ENCODE peak calls at places on chromosomes 2 and 18, in six cellular contexts. One of them, this sample, is unnamed.

GRCh38 chr2:118643286-118643685 is 204.2 kb downstream of the EN1 start:
- DNase-seq in bronchial epithelial cell: no peak
- DNase-seq in lung: no peak
- DNase-seq in GM23338: no peak
- DNase-seq in GM12878: no peak
- DNase-seq in Calu3: no peak
- DNase-seq in this sample: no peak

GRCh38 chr2:236551843-236552542 is 17.6 kb upstream of the ACKR3 start:
- DNase-seq in GM23338: peak; percentile 35
- DNase-seq in bronchial epithelial cell: no peak
- DNase-seq in lung: no peak
- DNase-seq in Calu3: no peak
- DNase-seq in GM12878: peak; percentile 70
- DNase-seq in this sample: peak; percentile 59

GRCh38 chr2:226771067-226771466 is 28.6 kb downstream of the IRS1 start:
- DNase-seq in GM12878: no peak
- DNase-seq in Calu3: no peak
- DNase-seq in bronchial epithelial cell: no peak
- DNase-seq in lung: no peak
- DNase-seq in GM23338: no peak
- DNase-seq in this sample: no peak

GRCh38 chr2:138766464-138766863 is 13.7 kb downstream of the NXPH2 start:
- DNase-seq in GM12878: no peak
- DNase-seq in lung: no peak
- DNase-seq in GM23338: no peak
- DNase-seq in bronchial epithelial cell: no peak
- DNase-seq in Calu3: no peak
- DNase-seq in this sample: no peak

GRCh38 chr2:70607121-70607551 is 53.5 kb upstream of the TGFA start:
- DNase-seq in GM23338: no peak
- DNase-seq in lung: no peak
- DNase-seq in Calu3: no peak
- DNase-seq in bronchial epithelial cell: no peak
- DNase-seq in GM12878: no peak
- DNase-seq in this sample: no peak

GRCh38 chr2:234978466-234979203 is 26.8 kb downstream of the SH3BP4 start:
- DNase-seq in lung: peak; percentile 67
- DNase-seq in Calu3: peak; percentile 65
- DNase-seq in GM12878: no peak
- DNase-seq in GM23338: no peak
- DNase-seq in bronchial epithelial cell: peak; percentile 58
- DNase-seq in this sample: no peak

GRCh38 chr2:67867735-67868134 is 195.1 kb downstream of the C1D start:
- DNase-seq in GM23338: no peak
- DNase-seq in bronchial epithelial cell: peak; percentile 41
- DNase-seq in lung: no peak
- DNase-seq in GM12878: no peak
- DNase-seq in Calu3: no peak
- DNase-seq in this sample: no peak

GRCh38 chr18:59899298-59900221 is at the start of gene PMAIP1:
- DNase-seq in bronchial epithelial cell: peak; percentile 85
- DNase-seq in lung: peak; percentile 89
- DNase-seq in Calu3: peak; percentile 92
- DNase-seq in GM12878: no peak
- DNase-seq in GM23338: peak; percentile 93
- DNase-seq in this sample: peak; percentile 95

GRCh38 chr2:132886574-132886973 is 216.6 kb upstream of the LYPD1 start:
- DNase-seq in lung: no peak
- DNase-seq in Calu3: no peak
- DNase-seq in GM12878: no peak
- DNase-seq in bronchial epithelial cell: no peak
- DNase-seq in GM23338: no peak
- DNase-seq in this sample: no peak

GRCh38 chr2:176582990-176583481 is 313.8 kb downstream of the MTX2 start:
- DNase-seq in GM12878: no peak
- DNase-seq in lung: no peak
- DNase-seq in GM23338: no peak
- DNase-seq in Calu3: peak; percentile 64
- DNase-seq in bronchial epithelial cell: peak; percentile 97
- DNase-seq in this sample: no peak

GRCh38 chr18:61554946-61555361 is 221.7 kb downstream of the CDH20 start:
- DNase-seq in lung: no peak
- DNase-seq in GM23338: no peak
- DNase-seq in Calu3: no peak
- DNase-seq in bronchial epithelial cell: no peak
- DNase-seq in GM12878: no peak
- DNase-seq in this sample: no peak

GRCh38 chr18:55577812-55578539 is 10.0 kb downstream of the TCF4 start:
- DNase-seq in GM23338: peak; percentile 27
- DNase-seq in GM12878: no peak
- DNase-seq in lung: no peak
- DNase-seq in bronchial epithelial cell: no peak
- DNase-seq in Calu3: no peak
- DNase-seq in this sample: no peak

GRCh38 chr2:43220982-43221659 is 5.3 kb downstream of the ZFP36L2 start:
- DNase-seq in GM12878: no peak
- DNase-seq in GM23338: peak; percentile 76
- DNase-seq in lung: peak; percentile 53
- DNase-seq in Calu3: peak; percentile 19
- DNase-seq in bronchial epithelial cell: peak; percentile 61
- DNase-seq in this sample: no peak

GRCh38 chr18:12608292-12608691 is 49.6 kb downstream of the SPIRE1 start:
- DNase-seq in GM23338: no peak
- DNase-seq in Calu3: no peak
- DNase-seq in GM12878: no peak
- DNase-seq in bronchial epithelial cell: peak; percentile 91
- DNase-seq in lung: no peak
- DNase-seq in this sample: no peak

GRCh38 chr2:10884530-10885478 is 26.9 kb upstream of the KCNF1 start:
- DNase-seq in lung: no peak
- DNase-seq in GM12878: peak; percentile 31
- DNase-seq in Calu3: no peak
- DNase-seq in GM23338: no peak
- DNase-seq in bronchial epithelial cell: no peak
- DNase-seq in this sample: no peak

GRCh38 chr2:70888925-70889715 is 46.6 kb upstream of the ATP6V1B1 start:
- DNase-seq in Calu3: no peak
- DNase-seq in GM23338: peak; percentile 75
- DNase-seq in bronchial epithelial cell: no peak
- DNase-seq in lung: peak; percentile 24
- DNase-seq in GM12878: no peak
- DNase-seq in this sample: peak; percentile 19

GRCh38 chr18:39462436-39462835 is 1896.8 kb upstream of the CELF4 start:
- DNase-seq in GM23338: no peak
- DNase-seq in lung: no peak
- DNase-seq in Calu3: no peak
- DNase-seq in bronchial epithelial cell: peak; percentile 87
- DNase-seq in GM12878: no peak
- DNase-seq in this sample: no peak

GRCh38 chr18:69402219-69402989 is 1.7 kb downstream of the DOK6 start:
- DNase-seq in bronchial epithelial cell: no peak
- DNase-seq in GM12878: no peak
- DNase-seq in GM23338: peak; percentile 54
- DNase-seq in lung: no peak
- DNase-seq in Calu3: no peak
- DNase-seq in this sample: peak; percentile 23

GRCh38 chr18:10304853-10305252 is 149.6 kb upstream of the APCDD1 start:
- DNase-seq in bronchial epithelial cell: peak; percentile 91
- DNase-seq in Calu3: no peak
- DNase-seq in GM12878: no peak
- DNase-seq in GM23338: no peak
- DNase-seq in lung: no peak
- DNase-seq in this sample: no peak

GRCh38 chr2:110959233-110959632 is 161.5 kb upstream of the BCL2L11 start:
- DNase-seq in lung: no peak
- DNase-seq in GM12878: no peak
- DNase-seq in Calu3: no peak
- DNase-seq in GM23338: no peak
- DNase-seq in bronchial epithelial cell: no peak
- DNase-seq in this sample: no peak
- TF ChIP-seq CTCF in lung: no peak
- TF ChIP-seq CTCF in GM12878: no peak
- TF ChIP-seq CTCF in Calu3: no peak
- TF ChIP-seq CTCF in GM23338: no peak
- TF ChIP-seq CTCF in bronchial epithelial cell: no peak
- TF ChIP-seq CTCF in this sample: no peak

GRCh38 chr2:197876524-197876923 is 72.1 kb downstream of the PLCL1 start:
- DNase-seq in bronchial epithelial cell: no peak
- DNase-seq in GM12878: no peak
- DNase-seq in Calu3: no peak
- DNase-seq in GM23338: no peak
- DNase-seq in lung: no peak
- DNase-seq in this sample: no peak

GRCh38 chr2:197877038-197877437 is 72.6 kb downstream of the PLCL1 start:
- DNase-seq in lung: no peak
- DNase-seq in bronchial epithelial cell: no peak
- DNase-seq in GM12878: no peak
- DNase-seq in GM23338: no peak
- DNase-seq in Calu3: no peak
- DNase-seq in this sample: no peak

GRCh38 chr2:197875736-197876135 is 71.3 kb downstream of the PLCL1 start:
- DNase-seq in Calu3: no peak
- DNase-seq in GM12878: no peak
- DNase-seq in lung: no peak
- DNase-seq in GM23338: no peak
- DNase-seq in bronchial epithelial cell: no peak
- DNase-seq in this sample: no peak

GRCh38 chr2:197879844-197880408 is 75.5 kb downstream of the PLCL1 start:
- DNase-seq in GM12878: no peak
- DNase-seq in GM23338: no peak
- DNase-seq in bronchial epithelial cell: no peak
- DNase-seq in lung: no peak
- DNase-seq in Calu3: no peak
- DNase-seq in this sample: no peak

GRCh38 chr2:197878792-197879191 is 74.4 kb downstream of the PLCL1 start:
- DNase-seq in GM23338: peak; percentile 13
- DNase-seq in bronchial epithelial cell: peak; percentile 14
- DNase-seq in Calu3: no peak
- DNase-seq in lung: no peak
- DNase-seq in GM12878: no peak
- DNase-seq in this sample: no peak
- TF ChIP-seq CTCF in GM23338: no peak
- TF ChIP-seq CTCF in bronchial epithelial cell: no peak
- TF ChIP-seq CTCF in Calu3: no peak
- TF ChIP-seq CTCF in lung: no peak
- TF ChIP-seq CTCF in GM12878: no peak
- TF ChIP-seq CTCF in this sample: no peak

DNA sequence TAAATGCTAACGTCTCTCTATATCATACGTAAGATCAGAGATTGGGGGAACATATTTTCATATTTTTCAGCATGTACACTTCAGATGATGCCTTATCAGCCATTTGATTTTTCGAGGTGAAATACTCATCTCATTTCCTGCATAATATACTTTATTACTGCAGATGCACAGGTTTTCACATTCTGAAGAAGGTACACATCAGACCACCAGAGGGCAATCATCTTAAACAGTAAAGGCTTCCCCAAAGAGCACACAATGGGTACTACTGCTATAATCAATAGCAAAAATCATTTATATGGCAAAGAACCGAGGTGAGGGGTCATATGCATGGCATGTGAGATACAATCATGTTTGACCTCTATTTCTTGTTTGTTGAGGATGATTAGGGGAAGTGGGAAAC is 118.9 kb downstream of the EPB41L3 start:
- DNase-seq in bronchial epithelial cell: peak; percentile 10
- DNase-seq in lung: no peak
- DNase-seq in GM12878: no peak
- DNase-seq in GM23338: peak; percentile 71
- DNase-seq in Calu3: no peak
- DNase-seq in this sample: no peak
- TF ChIP-seq CTCF in bronchial epithelial cell: no peak
- TF ChIP-seq CTCF in lung: no peak
- TF ChIP-seq CTCF in GM12878: peak; percentile 43
- TF ChIP-seq CTCF in GM23338: peak; percentile 61
- TF ChIP-seq CTCF in Calu3: peak; percentile 17
- TF ChIP-seq CTCF in this sample: peak; percentile 19

DNA sequence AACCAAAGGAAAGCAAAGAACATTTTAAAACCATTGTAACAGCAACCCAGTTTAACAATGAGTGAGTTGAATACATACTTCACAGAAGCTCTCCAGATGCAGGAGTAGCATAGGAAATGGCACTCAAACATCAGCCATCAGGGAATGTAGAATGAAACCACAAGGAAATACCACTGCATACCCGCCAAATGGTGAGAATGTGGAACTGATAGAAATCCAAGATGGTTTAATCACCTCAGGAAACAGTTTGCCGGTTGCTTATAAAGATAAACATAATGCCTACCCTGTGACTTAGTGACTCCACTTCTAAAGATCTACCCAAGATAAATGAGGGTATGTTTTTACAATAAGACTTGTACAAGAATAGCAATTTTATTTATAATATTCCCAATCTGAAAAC is 132.0 kb downstream of the GALNT1 start:
- DNase-seq in GM12878: no peak
- DNase-seq in GM23338: no peak
- DNase-seq in lung: no peak
- DNase-seq in Calu3: no peak
- DNase-seq in bronchial epithelial cell: no peak
- DNase-seq in this sample: no peak
- TF ChIP-seq CTCF in GM12878: no peak
- TF ChIP-seq CTCF in GM23338: no peak
- TF ChIP-seq CTCF in lung: no peak
- TF ChIP-seq CTCF in Calu3: no peak
- TF ChIP-seq CTCF in bronchial epithelial cell: no peak
- TF ChIP-seq CTCF in this sample: no peak

GRCh38 chr2:202033317-202034248 is at the start of gene FZD7:
- DNase-seq in bronchial epithelial cell: peak; percentile 63
- DNase-seq in GM12878: peak; percentile 38
- DNase-seq in Calu3: peak; percentile 95
- DNase-seq in lung: peak; percentile 94
- DNase-seq in GM23338: peak; percentile 96
- DNase-seq in this sample: peak; percentile 95
- TF ChIP-seq CTCF in bronchial epithelial cell: peak; percentile 44
- TF ChIP-seq CTCF in GM12878: no peak
- TF ChIP-seq CTCF in Calu3: no peak
- TF ChIP-seq CTCF in lung: no peak
- TF ChIP-seq CTCF in GM23338: no peak
- TF ChIP-seq CTCF in this sample: no peak

GRCh38 chr2:215535125-215535668 is 99.3 kb upstream of the FN1 start:
- DNase-seq in Calu3: no peak
- DNase-seq in bronchial epithelial cell: no peak
- DNase-seq in GM12878: no peak
- DNase-seq in lung: no peak
- DNase-seq in GM23338: no peak
- DNase-seq in this sample: no peak
- TF ChIP-seq CTCF in Calu3: no peak
- TF ChIP-seq CTCF in bronchial epithelial cell: no peak
- TF ChIP-seq CTCF in GM12878: no peak
- TF ChIP-seq CTCF in lung: no peak
- TF ChIP-seq CTCF in GM23338: no peak
- TF ChIP-seq CTCF in this sample: no peak